ENCODE peak calls at places on chromosome 11, in five cellular contexts. P is GM13977, K is colonic mucosa, H is tibial artery, M is adrenal gland. Q is an unnamed sample.

GRCh38 chr11:127217941-127218615 is 217.5 kb upstream of the KIRREL3 start:
- DNase-seq in P (no peak), K (no peak), H (no peak), M (no peak), Q (no peak)

GRCh38 chr11:30960387-30960992 is 374.3 kb upstream of the MPPED2 start:
- DNase-seq in P (no peak), K (no peak), H (no peak), M (no peak), Q (no peak)

GRCh38 chr11:15300282-15300681 is 185.6 kb downstream of the INSC start:
- DNase-seq in P (no peak), K (no peak), H (no peak), M (no peak), Q (no peak)

GRCh38 chr11:18013790-18014507 is 1.1 kb upstream of the SERGEF start:
- DNase-seq in P (no peak), K (peak; percentile 27), H (no peak), M (no peak), Q (peak; percentile 21)

GRCh38 chr11:27740362-27741024 is 40.2 kb upstream of the BDNF start:
- DNase-seq in P (no peak), K (no peak), H (no peak), M (no peak), Q (peak; percentile 29)

GRCh38 chr11:46347637-46348311 is 511 bp downstream of the DGKZ start:
- DNase-seq in P (no peak), K (peak; percentile 43), H (no peak), M (peak; percentile 55), Q (peak; percentile 32)

GRCh38 chr11:21289686-21290085 is 620.3 kb downstream of the NELL1 start:
- DNase-seq in P (no peak), K (no peak), H (no peak), M (no peak), Q (no peak)

GRCh38 chr11:67389477-67389876 is 2.3 kb upstream of the RAD9A start:
- DNase-seq in P (peak; percentile 68), K (peak; percentile 83), H (no peak), M (no peak), Q (peak; percentile 53)

GRCh38 chr11:110121204-110121603 is 28.0 kb downstream of the ZC3H12C start:
- DNase-seq in P (no peak), K (no peak), H (no peak), M (no peak), Q (no peak)

GRCh38 chr11:33558097-33558496 is 142.5 kb downstream of the C11orf91 start:
- DNase-seq in P (no peak), K (no peak), H (no peak), M (no peak), Q (no peak)

GRCh38 chr11:128506999-128507591 is 80.3 kb downstream of the ETS1 start:
- DNase-seq in P (no peak), K (peak; percentile 90), H (peak; percentile 96), M (no peak), Q (peak; percentile 41)

GRCh38 chr11:121237686-121238658 is 54.6 kb upstream of the SC5D start:
- DNase-seq in P (no peak), K (no peak), H (no peak), M (no peak), Q (no peak)

GRCh38 chr11:69919659-69920499 is 100.7 kb upstream of the FGF3 start:
- DNase-seq in P (no peak), K (no peak), H (peak; percentile 13), M (no peak), Q (no peak)

GRCh38 chr11:117384045-117384444 is 56.4 kb downstream of the CEP164 start:
- DNase-seq in P (no peak), K (no peak), H (no peak), M (no peak), Q (no peak)

GRCh38 chr11:106409681-106410080 is 332.2 kb downstream of the AASDHPPT start:
- DNase-seq in P (no peak), K (no peak), H (no peak), M (no peak), Q (no peak)

GRCh38 chr11:19513253-19513652 is 199.4 kb upstream of the NAV2 start:
- DNase-seq in P (no peak), K (no peak), H (no peak), M (no peak), Q (no peak)
- TF ChIP-seq CTCF in P (no peak), K (no peak), H (no peak), M (no peak), Q (no peak)

DNA sequence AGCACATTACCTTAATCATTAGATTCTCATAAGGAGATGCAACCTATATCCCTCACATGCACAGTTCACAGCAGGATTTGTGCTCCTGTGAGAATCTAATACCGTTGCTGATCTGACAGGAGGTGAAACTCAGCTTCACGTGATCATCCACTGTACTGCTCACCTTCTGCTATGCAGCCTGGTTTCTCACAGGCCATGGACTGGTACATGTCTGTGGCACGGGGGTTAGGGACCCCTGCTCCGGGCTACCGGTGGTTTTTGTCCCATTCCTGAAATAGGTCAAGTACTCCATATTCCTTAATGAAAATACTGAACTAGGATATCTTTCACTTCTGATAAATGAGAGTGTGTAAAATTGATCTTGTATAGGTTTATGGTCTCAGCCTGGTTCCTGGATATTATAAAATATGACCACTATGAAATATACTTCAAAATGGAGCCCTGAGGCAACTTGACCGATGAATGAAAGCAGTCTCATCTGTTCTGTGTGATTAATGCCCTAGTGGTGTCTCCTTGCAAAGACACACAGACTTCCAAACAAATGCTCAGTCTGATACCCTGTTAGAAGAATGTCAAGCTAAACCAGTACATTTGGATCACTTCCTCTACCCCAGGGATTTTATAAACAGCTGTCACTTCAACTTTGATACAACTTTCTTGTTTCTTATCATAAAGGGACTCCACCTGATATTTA is 492.9 kb upstream of the ANO3 start:
- DNase-seq in P (no peak), K (no peak), H (no peak), M (no peak), Q (no peak)
- TF ChIP-seq CTCF in P (no peak), K (no peak), H (no peak), M (no peak), Q (no peak)

DNA sequence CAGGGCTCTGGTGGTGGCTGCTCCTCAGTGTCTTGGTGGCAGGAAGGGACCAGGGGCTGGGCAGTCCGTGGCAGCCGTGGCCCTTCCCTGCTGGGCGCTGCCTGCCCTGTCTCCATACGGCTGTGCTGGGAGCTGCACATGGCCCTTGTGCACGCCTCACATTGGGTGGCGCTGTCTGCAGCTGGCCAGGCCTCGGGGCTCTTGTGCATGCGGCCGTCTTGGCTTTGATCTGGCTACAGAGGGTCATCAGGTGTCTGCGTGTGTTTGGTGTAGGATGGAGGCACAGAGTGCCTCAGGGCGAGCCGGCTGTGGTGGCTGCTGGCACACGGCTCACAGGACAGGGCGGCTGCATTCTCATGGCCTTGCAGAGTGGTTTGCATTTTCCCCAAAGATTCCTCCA is 34.8 kb downstream of the MUC6 start:
- DNase-seq in P (no peak), K (no peak), H (no peak), M (no peak), Q (no peak)
- TF ChIP-seq CTCF in P (no peak), K (no peak), H (no peak), M (no peak), Q (no peak)

GRCh38 chr11:89205378-89205777 is 27.7 kb downstream of the TYR start:
- DNase-seq in P (no peak), K (no peak), H (no peak), M (no peak), Q (no peak)
- TF ChIP-seq CTCF in P (no peak), K (no peak), H (no peak), M (no peak), Q (no peak)

GRCh38 chr11:113372317-113372716 is 15.3 kb upstream of the ANKK1 start:
- DNase-seq in P (no peak), K (no peak), H (no peak), M (no peak), Q (no peak)
- TF ChIP-seq CTCF in P (no peak), K (no peak), H (no peak), M (no peak), Q (no peak)